ENCODE peak calls at places on chromosome 20, in seven cellular contexts. L is dorsolateral prefrontal cortex; G is A549; J is GM10248; R is CD8-positive, alpha-beta T cell; O is endothelial cell; U is heart right ventricle. H is an unnamed sample.

GRCh38 chr20:49287555-49288249 is 9.8 kb upstream of the ZNFX1 start:
- DNase-seq in L (no peak), G (no peak), J (no peak), R (no peak), O (no peak), U (no peak), H (no peak)

GRCh38 chr20:5658897-5659296 is 91.3 kb upstream of the SHLD1 start:
- DNase-seq in L (peak; percentile 64), G (peak; percentile 68), J (peak; percentile 71), R (peak; percentile 4), O (no peak), U (peak; percentile 33), H (peak; percentile 70)

GRCh38 chr20:7980332-7981046 is 39.1 kb downstream of the TMX4 start:
- DNase-seq in L (no peak), G (peak; percentile 70), J (peak; percentile 46), R (no peak), O (peak; percentile 7), U (no peak), H (peak; percentile 21)

GRCh38 chr20:19653328-19653727 is 104.7 kb upstream of the RIN2 start:
- DNase-seq in L (no peak), G (no peak), J (no peak), R (no peak), O (no peak), U (no peak), H (no peak)

GRCh38 chr20:5703542-5704215 is 46.5 kb upstream of the SHLD1 start:
- DNase-seq in L (no peak), G (no peak), J (no peak), R (no peak), O (no peak), U (no peak), H (no peak)

GRCh38 chr20:10591956-10592521 is 81.8 kb downstream of the JAG1 start:
- DNase-seq in L (no peak), G (no peak), J (no peak), R (no peak), O (no peak), U (no peak), H (no peak)

GRCh38 chr20:56572178-56572577 is 39.1 kb downstream of the FAM209B start:
- DNase-seq in L (no peak), G (no peak), J (no peak), R (no peak), O (no peak), U (no peak), H (no peak)

GRCh38 chr20:49676581-49677291 is 36.9 kb downstream of the B4GALT5 start:
- DNase-seq in L (no peak), G (peak; percentile 66), J (peak; percentile 50), R (no peak), O (no peak), U (no peak), H (no peak)

GRCh38 chr20:25196701-25197120 is 1.2 kb downstream of the ENTPD6 start:
- DNase-seq in L (no peak), G (peak; percentile 41), J (peak; percentile 13), R (no peak), O (no peak), U (no peak), H (peak; percentile 10)

GRCh38 chr20:43942661-43943285 is 28.1 kb downstream of the TOX2 start:
- DNase-seq in L (no peak), G (no peak), J (peak; percentile 77), R (no peak), O (no peak), U (no peak), H (peak; percentile 76)

GRCh38 chr20:36208257-36208656 is 28.0 kb upstream of the AAR2 start:
- DNase-seq in L (no peak), G (no peak), J (no peak), R (no peak), O (no peak), U (no peak), H (no peak)

GRCh38 chr20:36207602-36208001 is 28.7 kb upstream of the AAR2 start:
- DNase-seq in L (no peak), G (no peak), J (no peak), R (no peak), O (no peak), U (no peak), H (no peak)

GRCh38 chr20:36213362-36213761 is 22.9 kb upstream of the AAR2 start:
- DNase-seq in L (no peak), G (no peak), J (no peak), R (no peak), O (no peak), U (no peak), H (no peak)

GRCh38 chr20:36209921-36210320 is 26.4 kb upstream of the AAR2 start:
- DNase-seq in L (no peak), G (no peak), J (no peak), R (no peak), O (no peak), U (no peak), H (no peak)

GRCh38 chr20:36210561-36210960 is 25.7 kb upstream of the AAR2 start:
- DNase-seq in L (no peak), G (no peak), J (no peak), R (no peak), O (no peak), U (no peak), H (no peak)
- TF ChIP-seq CTCF in L (no peak), G (no peak), J (no peak), R (no peak), O (no peak), U (no peak), H (no peak)

GRCh38 chr20:37518059-37518458 is 3.0 kb upstream of the NNAT start:
- DNase-seq in L (no peak), G (no peak), J (no peak), R (no peak), O (no peak), U (no peak), H (no peak)

GRCh38 chr20:37518606-37519507 is 2.2 kb upstream of the NNAT start:
- DNase-seq in L (no peak), G (no peak), J (no peak), R (no peak), O (peak; percentile 57), U (peak; percentile 70), H (no peak)

GRCh38 chr20:37521091-37521771 is at the start of gene NNAT:
- DNase-seq in L (no peak), G (no peak), J (no peak), R (no peak), O (no peak), U (no peak), H (peak; percentile 42)

GRCh38 chr20:37520417-37520751 is 666 bp upstream of the NNAT start:
- DNase-seq in L (no peak), G (no peak), J (no peak), R (no peak), O (no peak), U (no peak), H (no peak)

DNA sequence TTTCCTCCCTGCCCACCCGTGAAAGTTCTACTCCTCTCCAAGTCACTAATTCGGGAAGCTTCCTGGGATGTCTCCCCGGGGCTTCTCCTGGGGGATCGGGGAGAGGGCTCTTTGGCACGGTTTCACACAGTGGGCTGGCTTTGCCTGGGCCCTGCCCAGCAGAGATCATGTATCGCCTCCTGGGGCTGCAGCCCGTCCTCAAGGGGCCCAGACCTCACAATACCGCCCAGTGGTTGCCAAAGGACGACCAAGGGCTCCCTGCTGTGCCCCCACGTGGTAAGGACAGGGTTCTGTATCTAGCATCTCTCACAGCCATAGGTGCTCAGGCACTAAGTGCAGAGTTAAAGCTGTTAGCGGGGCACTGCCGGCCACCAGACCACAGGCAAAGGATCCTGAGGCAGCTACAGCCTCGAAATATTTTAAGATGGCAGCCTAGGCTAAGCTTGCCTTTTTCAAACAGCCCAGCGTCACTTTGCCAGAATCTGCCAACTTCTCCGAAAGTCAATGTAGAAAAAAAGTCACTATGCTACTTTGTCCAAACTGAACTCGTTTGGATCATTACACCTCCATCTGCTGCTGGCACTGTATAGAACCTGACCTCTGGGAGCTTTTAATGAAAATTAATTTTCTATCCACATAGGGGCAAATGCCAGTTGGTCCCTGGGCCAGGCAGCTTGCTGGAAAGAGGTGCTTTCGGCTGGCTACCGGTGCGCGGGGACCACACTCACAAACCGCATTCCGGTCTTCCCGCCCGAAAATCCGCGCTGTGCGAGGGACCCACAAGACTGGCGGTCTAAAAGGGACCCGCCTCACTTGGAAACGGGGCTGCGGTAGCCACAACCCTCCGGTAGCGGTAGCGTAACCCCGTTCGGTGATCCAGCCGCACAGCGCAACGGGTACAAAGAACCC is 1.3 kb upstream of the NNAT start:
- DNase-seq in L (no peak), G (no peak), J (no peak), R (no peak), O (peak; percentile 19), U (peak; percentile 24), H (peak; percentile 33)
- TF ChIP-seq CTCF in L (no peak), G (no peak), J (no peak), R (no peak), O (no peak), U (no peak), H (no peak)

DNA sequence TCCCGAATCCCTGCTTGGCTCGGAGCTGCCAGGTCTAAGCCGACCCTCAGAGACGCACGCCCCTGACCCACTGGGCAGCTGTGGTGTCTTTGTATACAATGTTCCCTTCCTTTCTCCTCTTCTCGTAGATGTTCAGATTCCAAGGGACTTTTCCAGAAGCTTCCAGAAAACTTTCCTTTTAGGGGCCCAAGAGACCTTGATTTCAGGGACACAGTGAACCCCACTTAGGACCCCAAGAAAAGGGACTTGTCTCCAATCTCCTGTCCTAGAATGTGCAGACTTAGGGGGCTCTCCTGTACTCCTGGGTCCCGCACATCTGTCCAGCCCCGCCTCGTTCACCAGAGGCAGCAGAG is 103.5 kb downstream of the EDN3 start:
- DNase-seq in L (no peak), G (no peak), J (no peak), R (no peak), O (no peak), U (no peak), H (no peak)
- TF ChIP-seq CTCF in L (peak; percentile 14), G (no peak), J (no peak), R (peak; percentile 31), O (peak; percentile 5), U (peak; percentile 1), H (no peak)

GRCh38 chr20:58237318-58238182 is 9.1 kb upstream of the ANKRD60 start:
- DNase-seq in L (no peak), G (no peak), J (no peak), R (no peak), O (no peak), U (no peak), H (no peak)
- TF ChIP-seq CTCF in L (no peak), G (no peak), J (no peak), R (peak; percentile 42), O (peak; percentile 48), U (no peak), H (no peak)

GRCh38 chr20:46252352-46253091 is 55.8 kb downstream of the CDH22 start:
- DNase-seq in L (no peak), G (no peak), J (no peak), R (no peak), O (no peak), U (no peak), H (no peak)

GRCh38 chr20:46250772-46251171 is 57.5 kb downstream of the CDH22 start:
- DNase-seq in L (no peak), G (no peak), J (no peak), R (no peak), O (no peak), U (no peak), H (no peak)

GRCh38 chr20:46251211-46251673 is 57.1 kb downstream of the CDH22 start:
- DNase-seq in L (no peak), G (no peak), J (no peak), R (no peak), O (peak; percentile 50), U (no peak), H (no peak)

GRCh38 chr20:46255440-46256104 is 52.7 kb downstream of the CDH22 start:
- DNase-seq in L (no peak), G (no peak), J (no peak), R (peak; percentile 7), O (peak; percentile 26), U (peak; percentile 78), H (no peak)

GRCh38 chr20:46253391-46253790 is 54.9 kb downstream of the CDH22 start:
- DNase-seq in L (no peak), G (peak; percentile 67), J (no peak), R (no peak), O (peak; percentile 22), U (no peak), H (no peak)
- TF ChIP-seq CTCF in L (peak; percentile 50), G (peak; percentile 34), J (no peak), R (no peak), O (no peak), U (peak; percentile 30), H (no peak)